ENCODE peak calls at places on chromosome 12, in four cellular contexts. E, X, V and H are unnamed samples.

GRCh38 chr12:45355750-45356149 is 139.9 kb downstream of the ANO6 start:
- DNase-seq in V (no peak), E (no peak), X (no peak), H (no peak)

GRCh38 chr12:47236109-47236714 is 156.5 kb upstream of the AMIGO2 start:
- DNase-seq in V (no peak), E (no peak), X (no peak), H (no peak)

GRCh38 chr12:107349008-107349747 is 255.8 kb upstream of the CRY1 start:
- DNase-seq in X (no peak), V (no peak), E (no peak), H (no peak)

GRCh38 chr12:15601210-15601800 is 187.9 kb downstream of the EPS8 start:
- DNase-seq in X (no peak), E (no peak), V (no peak), H (no peak)

GRCh38 chr12:80925983-80926382 is 11.8 kb downstream of the LIN7A start:
- DNase-seq in E (no peak), X (no peak), V (no peak), H (no peak)

GRCh38 chr12:55797068-55797467 is 20.5 kb downstream of the SARNP start:
- DNase-seq in E (no peak), X (no peak), V (no peak), H (peak; percentile 50)

GRCh38 chr12:109334887-109335286 is 12.8 kb upstream of the MYO1H start:
- DNase-seq in X (no peak), V (no peak), E (no peak), H (no peak)

GRCh38 chr12:108478611-108479010 is 36.5 kb upstream of the FICD start:
- DNase-seq in X (no peak), E (no peak), V (no peak), H (no peak)

GRCh38 chr12:98073610-98074009 is 441.8 kb upstream of the TMPO start:
- DNase-seq in V (no peak), E (no peak), X (no peak), H (no peak)

GRCh38 chr12:98464155-98464554 is 51.2 kb upstream of the TMPO start:
- DNase-seq in V (no peak), X (no peak), E (no peak), H (no peak)